ENCODE peak calls at places on chromosomes 16 and 17, in six cellular contexts. P is uterus, X is pancreas, E is thoracic aorta, U is IMR-90, H is brain microvascular endothelial cell. S is an unnamed sample.

GRCh38 chr16:54921229-54921824 is 9.3 kb upstream of the IRX5 start:
- DNase-seq in H (no peak), U (no peak), P (no peak), E (no peak), X (no peak), S (peak; percentile 55)

GRCh38 chr17:31394544-31394943 is 3.1 kb downstream of the RAB11FIP4 start:
- DNase-seq in P (no peak), U (peak; percentile 77), E (no peak), H (peak; percentile 77), X (no peak), S (peak; percentile 45)

GRCh38 chr17:32487460-32488176 is 825 bp downstream of the CDK5R1 start:
- DNase-seq in X (peak; percentile 53), P (no peak), H (no peak), U (no peak), E (no peak), S (peak; percentile 8)

GRCh38 chr17:33469911-33470310 is 176.8 kb upstream of the ASIC2 start:
- DNase-seq in P (peak; percentile 42), H (peak; percentile 71), X (no peak), U (peak; percentile 83), E (no peak), S (peak; percentile 59)

GRCh38 chr17:75832164-75832651 is 12.0 kb downstream of the UNC13D start:
- DNase-seq in U (peak; percentile 85), H (peak; percentile 77), X (no peak), P (peak; percentile 49), E (no peak), S (peak; percentile 58)

GRCh38 chr16:3025032-3026002 is 1.5 kb downstream of the THOC6 start:
- DNase-seq in H (no peak), X (peak; percentile 75), U (no peak), P (no peak), E (no peak), S (no peak)

GRCh38 chr17:37247825-37248224 is 128.0 kb upstream of the C17orf78 start:
- DNase-seq in U (no peak), E (no peak), H (no peak), X (no peak), P (no peak), S (no peak)

GRCh38 chr16:85002643-85003042 is 8.7 kb downstream of the ZDHHC7 start:
- DNase-seq in H (no peak), X (no peak), U (no peak), P (no peak), E (no peak), S (no peak)

GRCh38 chr17:13920413-13920812 is 148.9 kb upstream of the COX10 start:
- DNase-seq in X (no peak), H (no peak), P (no peak), E (no peak), U (no peak), S (no peak)

GRCh38 chr17:6660765-6661463 is 9.4 kb downstream of the C17orf100 start:
- DNase-seq in U (no peak), H (no peak), P (no peak), E (no peak), X (no peak), S (no peak)

GRCh38 chr17:47889734-47890529 is 6.1 kb upstream of the SP2 start:
- DNase-seq in E (peak; percentile 73), P (peak; percentile 90), H (peak; percentile 75), U (peak; percentile 77), X (peak; percentile 90), S (peak; percentile 62)

GRCh38 chr16:74950511-74950910 is 34.4 kb downstream of the WDR59 start:
- DNase-seq in U (no peak), P (no peak), E (no peak), H (no peak), X (no peak), S (no peak)
- H3K4me3 ChIP-seq in U (no peak overlapping the region), P (no peak overlapping the region), E (no peak overlapping the region), H (no peak overlapping the region), X (no peak overlapping the region), S (no peak overlapping the region)

GRCh38 chr17:41705271-41705991 is 6.7 kb upstream of the GAST start:
- DNase-seq in E (no peak), P (no peak), U (peak; percentile 73), H (no peak), X (no peak), S (no peak)

GRCh38 chr17:41697122-41697962 is 8.7 kb downstream of the EIF1 start:
- DNase-seq in P (peak; percentile 83), U (peak; percentile 64), E (no peak), X (peak; percentile 52), H (no peak), S (no peak)

GRCh38 chr17:41707803-41708669 is 4.1 kb upstream of the GAST start:
- DNase-seq in H (no peak), X (no peak), E (no peak), P (no peak), U (no peak), S (no peak)

DNA sequence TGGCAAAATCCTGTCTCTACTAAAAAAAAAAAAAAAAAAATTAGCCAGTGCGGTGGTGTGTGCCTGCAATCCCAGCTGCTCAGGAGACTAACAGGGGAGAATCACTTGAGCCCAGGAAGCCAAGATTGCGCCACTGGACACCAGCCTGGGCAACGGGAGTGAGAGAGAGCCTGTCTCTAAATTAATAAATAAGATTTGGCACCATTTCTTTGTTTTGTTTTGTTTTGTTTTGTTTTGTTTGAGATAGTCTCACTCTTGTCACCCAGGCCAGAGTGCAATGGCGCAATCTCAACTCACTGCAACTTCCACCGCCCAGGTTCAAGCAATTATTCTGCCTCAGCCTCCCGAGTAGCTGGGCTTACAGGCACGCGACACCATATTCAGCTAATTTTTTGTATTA is 9.4 kb upstream of the GAST start:
- DNase-seq in P (no peak), U (no peak), H (no peak), E (no peak), X (no peak), S (no peak)
- H3K27me3 ChIP-seq in P (no peaks in the 10 kb centered on the region), U (no peaks in the 10 kb centered on the region), H (no peaks in the 10 kb centered on the region), E (no peaks in the 10 kb centered on the region), X (no peaks in the 10 kb centered on the region), S (no peaks in the 10 kb centered on the region)

DNA sequence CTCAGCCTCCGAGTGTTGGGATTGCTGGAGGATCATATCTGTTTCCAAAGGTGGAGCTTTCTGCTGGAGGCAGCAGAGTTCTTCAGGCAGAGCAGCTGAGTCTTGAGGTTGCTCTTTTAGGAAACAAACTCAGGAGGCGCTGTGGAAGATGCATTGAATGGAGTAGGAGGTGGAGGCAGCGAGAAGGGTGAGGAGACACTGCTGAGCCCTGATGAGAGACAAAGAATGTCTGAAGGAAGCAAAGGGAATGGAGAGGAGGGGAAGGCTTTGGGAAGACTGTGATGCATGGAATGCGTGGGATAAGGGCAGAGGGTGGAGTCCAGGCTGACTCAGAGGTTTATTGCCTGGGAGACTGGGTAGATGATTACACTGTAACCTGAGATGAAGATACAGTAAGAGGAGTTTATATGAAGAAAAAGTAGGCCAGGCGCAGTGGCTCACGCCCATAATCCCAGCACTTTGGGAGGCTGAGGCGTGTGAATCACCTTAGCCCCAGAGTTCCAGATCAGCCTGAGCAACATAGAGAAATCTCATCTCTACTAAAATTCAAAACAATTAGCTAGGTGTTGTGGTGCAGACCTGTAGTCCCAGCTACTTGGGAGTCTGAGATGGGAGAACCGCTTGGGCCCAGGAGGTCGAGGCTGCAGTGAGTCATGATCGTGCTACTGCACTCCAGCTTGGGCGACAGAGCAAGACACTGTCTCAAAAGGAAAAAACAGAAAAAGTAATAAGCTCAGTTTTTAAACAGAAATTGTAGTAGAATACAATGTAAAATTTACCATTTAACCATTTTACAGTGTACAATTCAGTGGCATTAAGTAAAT is 17.8 kb upstream of the TMEM219 start:
- DNase-seq in E (no peak), P (peak; percentile 81), X (peak; percentile 40), H (peak; percentile 98), U (peak; percentile 99), S (peak; percentile 99)
- TF ChIP-seq CTCF in E (no peak), P (no peak), X (no peak), H (peak; percentile 70), U (peak; percentile 56), S (peak; percentile 26)

GRCh38 chr16:21283521-21284289 is 5.6 kb upstream of the CRYM start:
- DNase-seq in H (peak; percentile 34), E (no peak), U (peak; percentile 25), P (peak; percentile 29), X (peak; percentile 30), S (peak; percentile 8)
- H3K4me3 ChIP-seq in H (peak overlapping the region; percentile 51), E (peak overlapping the region; percentile 65), U (peak overlapping the region; percentile 29), P (peak overlapping the region; percentile 9), X (no peak overlapping the region), S (peak overlapping the region; percentile 12)

S was measured in bronchial epithelial cell.